ENCODE peak calls at places on chromosome 14, in four cellular contexts. One of them, this sample, is unnamed.

GRCh38 chr14:24394275-24394674 is 4.5 kb upstream of the NYNRIN start:
- DNase-seq in body of pancreas: no peak
- DNase-seq in AG04450: no peak
- DNase-seq in uterus: no peak
- DNase-seq in this sample: no peak

GRCh38 chr14:61561657-61562276 is 133.5 kb upstream of the HIF1A start:
- DNase-seq in uterus: peak; percentile 67
- DNase-seq in AG04450: peak; percentile 96
- DNase-seq in body of pancreas: peak; percentile 85
- DNase-seq in this sample: peak; percentile 89

GRCh38 chr14:88682495-88683114 is 110.1 kb downstream of the EML5 start:
- DNase-seq in uterus: no peak
- DNase-seq in body of pancreas: no peak
- DNase-seq in AG04450: no peak
- DNase-seq in this sample: no peak

GRCh38 chr14:34329281-34329680 is 132.8 kb downstream of the SPTSSA start:
- DNase-seq in body of pancreas: no peak
- DNase-seq in uterus: no peak
- DNase-seq in AG04450: no peak
- DNase-seq in this sample: no peak

GRCh38 chr14:24859559-24859958 is 190.4 kb downstream of the STXBP6 start:
- DNase-seq in uterus: no peak
- DNase-seq in AG04450: no peak
- DNase-seq in body of pancreas: no peak
- DNase-seq in this sample: no peak

GRCh38 chr14:20836668-20837338 is 34.2 kb upstream of the RNASE1 start:
- DNase-seq in body of pancreas: peak; percentile 54
- DNase-seq in uterus: no peak
- DNase-seq in AG04450: no peak
- DNase-seq in this sample: no peak

GRCh38 chr14:61730756-61731373 is 31.4 kb upstream of the SNAPC1 start:
- DNase-seq in uterus: no peak
- DNase-seq in AG04450: no peak
- DNase-seq in body of pancreas: no peak
- DNase-seq in this sample: no peak

GRCh38 chr14:85531594-85532391 is 1.8 kb downstream of the FLRT2 start:
- DNase-seq in body of pancreas: peak; percentile 69
- DNase-seq in AG04450: no peak
- DNase-seq in uterus: peak; percentile 53
- DNase-seq in this sample: peak; percentile 76

GRCh38 chr14:94805726-94806288 is 35.9 kb upstream of the GSC start:
- DNase-seq in body of pancreas: peak; percentile 33
- DNase-seq in uterus: peak; percentile 20
- DNase-seq in AG04450: no peak
- DNase-seq in this sample: no peak

GRCh38 chr14:75247286-75247922 is 31.2 kb upstream of the FOS start:
- DNase-seq in body of pancreas: no peak
- DNase-seq in uterus: no peak
- DNase-seq in AG04450: no peak
- DNase-seq in this sample: no peak

GRCh38 chr14:57987051-57987450 is 121.2 kb upstream of the SLC35F4 start:
- DNase-seq in uterus: no peak
- DNase-seq in body of pancreas: no peak
- DNase-seq in AG04450: no peak
- DNase-seq in this sample: no peak

GRCh38 chr14:91127924-91128323 is 14.1 kb downstream of the DGLUCY start:
- DNase-seq in AG04450: no peak
- DNase-seq in body of pancreas: no peak
- DNase-seq in uterus: no peak
- DNase-seq in this sample: no peak

GRCh38 chr14:56094063-56094462 is 24.1 kb upstream of the PELI2 start:
- DNase-seq in uterus: no peak
- DNase-seq in body of pancreas: no peak
- DNase-seq in AG04450: no peak
- DNase-seq in this sample: no peak
- H3K27me3 ChIP-seq in uterus: no peaks in the 10 kb centered on the region
- H3K27me3 ChIP-seq in body of pancreas: no peaks in the 10 kb centered on the region
- H3K27me3 ChIP-seq in AG04450: peaks cover 7% of the 10 kb centered on the region
- H3K27me3 ChIP-seq in this sample: no peaks in the 10 kb centered on the region

GRCh38 chr14:59184396-59184795 is 4.1 kb upstream of the DAAM1 start:
- DNase-seq in body of pancreas: no peak
- DNase-seq in uterus: no peak
- DNase-seq in AG04450: no peak
- DNase-seq in this sample: no peak
- H3K4me3 ChIP-seq in body of pancreas: no peak overlapping the region
- H3K4me3 ChIP-seq in uterus: no peak overlapping the region
- H3K4me3 ChIP-seq in AG04450: no peak overlapping the region
- H3K4me3 ChIP-seq in this sample: no peak overlapping the region

GRCh38 chr14:80215756-80216581 is 4.7 kb upstream of the DIO2 start:
- DNase-seq in uterus: no peak
- DNase-seq in AG04450: no peak
- DNase-seq in body of pancreas: no peak
- DNase-seq in this sample: no peak

GRCh38 chr14:80212025-80212402 is 710 bp upstream of the DIO2 start:
- DNase-seq in uterus: no peak
- DNase-seq in body of pancreas: no peak
- DNase-seq in AG04450: peak; percentile 23
- DNase-seq in this sample: no peak

GRCh38 chr14:80211143-80212024 is at the start of gene DIO2:
- DNase-seq in uterus: no peak
- DNase-seq in body of pancreas: peak; percentile 25
- DNase-seq in AG04450: no peak
- DNase-seq in this sample: peak; percentile 60

GRCh38 chr14:80215081-80215480 is 3.8 kb upstream of the DIO2 start:
- DNase-seq in body of pancreas: no peak
- DNase-seq in uterus: no peak
- DNase-seq in AG04450: no peak
- DNase-seq in this sample: no peak

GRCh38 chr14:80213602-80214001 is 2.3 kb upstream of the DIO2 start:
- DNase-seq in body of pancreas: peak; percentile 43
- DNase-seq in uterus: no peak
- DNase-seq in AG04450: no peak
- DNase-seq in this sample: no peak
- TF ChIP-seq CTCF in body of pancreas: peak; percentile 23
- TF ChIP-seq CTCF in uterus: no peak
- TF ChIP-seq CTCF in AG04450: peak; percentile 54
- TF ChIP-seq CTCF in this sample: peak; percentile 11

GRCh38 chr14:102928412-102929348 is 6.2 kb downstream of the AMN start:
- DNase-seq in AG04450: no peak
- DNase-seq in uterus: peak; percentile 51
- DNase-seq in body of pancreas: peak; percentile 66
- DNase-seq in this sample: no peak
- H3K27me3 ChIP-seq in AG04450: peaks cover 51% of the 10 kb centered on the region
- H3K27me3 ChIP-seq in uterus: peaks cover 18% of the 10 kb centered on the region
- H3K27me3 ChIP-seq in body of pancreas: peaks cover 5% of the 10 kb centered on the region
- H3K27me3 ChIP-seq in this sample: peaks cover 69% of the 10 kb centered on the region

GRCh38 chr14:37254411-37254947 is 56.7 kb downstream of the MIPOL1 start:
- DNase-seq in AG04450: no peak
- DNase-seq in uterus: no peak
- DNase-seq in body of pancreas: no peak
- DNase-seq in this sample: no peak
- H3K4me3 ChIP-seq in AG04450: no peak overlapping the region
- H3K4me3 ChIP-seq in uterus: no peak overlapping the region
- H3K4me3 ChIP-seq in body of pancreas: no peak overlapping the region
- H3K4me3 ChIP-seq in this sample: no peak overlapping the region

DNA sequence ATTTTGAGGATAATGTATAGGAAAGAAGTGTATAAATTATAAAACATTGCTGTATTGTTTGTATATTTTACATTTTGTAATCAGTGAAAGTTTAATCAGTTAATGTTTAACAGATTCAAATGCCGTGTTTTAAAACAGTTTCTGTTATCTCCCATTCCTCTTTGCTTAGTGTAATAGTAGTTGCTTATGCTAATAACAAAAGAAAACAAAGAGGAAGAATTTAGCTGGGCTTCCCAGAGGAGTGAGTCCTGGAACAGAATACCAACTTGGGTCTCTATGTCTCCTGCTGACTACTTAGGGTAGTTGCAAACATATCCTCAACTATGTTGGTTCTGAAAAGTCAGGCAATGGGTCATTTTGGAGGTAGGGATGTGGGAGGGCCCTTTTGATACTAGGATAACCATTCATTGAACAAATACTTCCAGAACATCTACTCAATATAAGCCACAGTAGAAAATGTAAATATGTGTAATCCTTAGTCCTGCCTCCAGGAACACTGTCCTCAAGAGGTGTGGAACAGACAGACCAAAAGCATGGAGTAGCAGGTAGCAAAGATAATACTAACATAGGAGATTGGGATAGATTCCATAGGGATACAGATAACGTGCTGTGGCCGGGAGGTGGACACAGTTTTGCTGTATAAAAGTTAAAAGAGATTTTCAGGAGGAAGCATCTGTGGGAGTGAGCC is 36.1 kb upstream of the EVL start:
- DNase-seq in body of pancreas: no peak
- DNase-seq in AG04450: no peak
- DNase-seq in uterus: no peak
- DNase-seq in this sample: no peak
- TF ChIP-seq CTCF in body of pancreas: no peak
- TF ChIP-seq CTCF in AG04450: no peak
- TF ChIP-seq CTCF in uterus: no peak
- TF ChIP-seq CTCF in this sample: no peak

This sample was measured in tibial artery.